ENCODE peak calls at places on chromosomes 1 and 21, in four cellular contexts. Y, B, W and C are unnamed samples. For H3K4me1, the result is how much of the 10 kb centered on the place peaks cover.

GRCh38 chr21:16037386-16037785 is 307.6 kb downstream of the USP25 start:
- DNase-seq in Y (no peak), B (no peak), W (no peak), C (no peak)

GRCh38 chr1:25053576-25054075 is 123.5 kb upstream of the RUNX3 start:
- DNase-seq in Y (no peak), B (no peak), W (no peak), C (no peak)

GRCh38 chr1:107965112-107965991 is at the start of gene VAV3:
- DNase-seq in Y (peak), B (peak), W (peak), C (no peak)

GRCh38 chr1:245096330-245097066 is 58.3 kb upstream of the KIF26B start:
- DNase-seq in Y (no peak), B (no peak), W (no peak), C (no peak)

GRCh38 chr1:94119796-94120590 is 955 bp downstream of the ABCA4 start:
- DNase-seq in Y (peak), B (no peak), W (no peak), C (no peak)

GRCh38 chr1:119341372-119341947 is 27.1 kb upstream of the HAO2 start:
- DNase-seq in Y (no peak), B (no peak), W (no peak), C (no peak)

GRCh38 chr1:53949651-53950050 is 3.5 kb downstream of the LRRC42 start:
- DNase-seq in Y (no peak), B (no peak), W (no peak), C (no peak)

GRCh38 chr1:43147625-43148319 is 24.3 kb downstream of the EBNA1BP2 start:
- DNase-seq in Y (peak), B (no peak), W (peak), C (peak)

GRCh38 chr21:36156815-36157670 is at the start of gene DOP1B:
- DNase-seq in Y (no peak), B (peak), W (no peak), C (no peak)

GRCh38 chr1:210711825-210712224 is 383.1 kb downstream of the HHAT start:
- DNase-seq in Y (no peak), B (no peak), W (no peak), C (no peak)

GRCh38 chr1:37792943-37793686 is 532 bp upstream of the MANEAL start:
- DNase-seq in Y (no peak), B (no peak), W (no peak), C (no peak)

GRCh38 chr21:44711327-44712202 is at the start of gene TSPEAR:
- DNase-seq in Y (no peak), B (no peak), W (no peak), C (no peak)

GRCh38 chr1:115430717-115431116 is 92.7 kb upstream of the NGF start:
- DNase-seq in Y (peak), B (peak), W (no peak), C (peak)

GRCh38 chr1:13549021-13549420 is 34.6 kb upstream of the PDPN start:
- DNase-seq in Y (no peak), B (no peak), W (no peak), C (no peak)

GRCh38 chr1:75785320-75785963 is 614 bp upstream of the RABGGTB start:
- DNase-seq in Y (no peak), B (no peak), W (no peak), C (no peak)

GRCh38 chr1:92439291-92439690 is 47.4 kb downstream of the GFI1 start:
- DNase-seq in Y (no peak), B (no peak), W (no peak), C (no peak)

GRCh38 chr1:46969014-46969619 is 27.8 kb upstream of the CYP4A11 start:
- DNase-seq in Y (no peak), B (no peak), W (no peak), C (no peak)

GRCh38 chr1:225999227-225999911 is at the start of gene SDE2:
- DNase-seq in Y (peak), B (peak), W (peak), C (peak)

GRCh38 chr1:51847294-51847920 is 31.1 kb downstream of the NRDC start:
- DNase-seq in Y (no peak), B (no peak), W (no peak), C (no peak)

GRCh38 chr21:29342394-29342957 is 43.8 kb downstream of the BACH1 start:
- DNase-seq in Y (peak), B (peak), W (no peak), C (no peak)

GRCh38 chr21:45327458-45328197 is 39.9 kb upstream of the POFUT2 start:
- DNase-seq in Y (no peak), B (no peak), W (no peak), C (no peak)

GRCh38 chr1:160836981-160837557 is 25.6 kb downstream of the CD244 start:
- DNase-seq in Y (no peak), B (no peak), W (no peak), C (no peak)

GRCh38 chr1:115879977-115880376 is 39.1 kb upstream of the NHLH2 start:
- DNase-seq in Y (no peak), B (no peak), W (no peak), C (no peak)

GRCh38 chr1:202348005-202348508 is 442 bp upstream of the PPP1R12B start:
- DNase-seq in Y (no peak), B (no peak), W (no peak), C (no peak)

GRCh38 chr1:1079408-1080121 is 5.5 kb upstream of the RNF223 start:
- DNase-seq in Y (peak), B (peak), W (no peak), C (peak)
- TF ChIP-seq POLR2A in Y (peak), B (peak), W (peak), C (peak)

DNA sequence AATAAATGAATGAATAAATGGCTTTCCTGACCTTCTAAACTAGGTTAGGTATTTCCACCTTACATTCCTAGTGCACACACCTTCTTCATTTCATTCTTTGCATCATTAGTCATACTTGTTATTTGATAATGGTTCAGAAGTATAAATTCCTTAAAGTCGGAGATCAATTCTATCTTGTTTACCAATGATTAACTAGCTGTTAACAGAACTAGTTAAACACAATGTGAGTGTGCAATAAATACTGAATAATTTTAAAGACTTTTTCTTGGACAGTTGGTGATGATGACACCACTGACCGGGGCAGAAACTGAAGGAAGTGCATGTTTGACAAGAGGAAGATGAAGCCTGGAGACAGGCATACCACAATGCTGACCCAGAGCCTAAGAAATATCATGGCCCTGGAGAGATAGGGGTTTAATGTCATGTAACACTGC is 207.1 kb upstream of the DEPDC1 start:
- DNase-seq in Y (no peak), B (no peak), W (no peak), C (no peak)
- TF ChIP-seq RAD21 in Y (no peak), B (no peak), W (no peak), C (no peak)

GRCh38 chr1:39214021-39214713 is 9.7 kb downstream of the MACF1 start:
- DNase-seq in Y (no peak), B (no peak), W (no peak), C (no peak)

GRCh38 chr1:39214714-39214997 is 10.2 kb downstream of the MACF1 start:
- DNase-seq in Y (no peak), B (no peak), W (no peak), C (no peak)

GRCh38 chr1:39214998-39215873 is 10.7 kb downstream of the MACF1 start:
- DNase-seq in Y (no peak), B (no peak), W (no peak), C (no peak)

GRCh38 chr1:39212499-39212898 is 8.0 kb downstream of the MACF1 start:
- DNase-seq in Y (no peak), B (no peak), W (no peak), C (no peak)

GRCh38 chr1:39213511-39214002 is 9.1 kb downstream of the MACF1 start:
- DNase-seq in Y (peak), B (no peak), W (no peak), C (no peak)
- H3K4me1 ChIP-seq in Y (under half), B (under half), W (under half), C (under half)

GRCh38 chr1:85201340-85202091 is 700 bp upstream of the SYDE2 start:
- DNase-seq in Y (peak), B (peak), W (peak), C (no peak)
- TF ChIP-seq POLR2A in Y (peak), B (peak), W (no peak), C (no peak)

GRCh38 chr1:109657395-109657794 is 1.5 kb downstream of the GSTM4 start:
- DNase-seq in Y (no peak), B (no peak), W (no peak), C (no peak)
- TF ChIP-seq RAD21 in Y (no peak), B (no peak), W (no peak), C (no peak)

GRCh38 chr1:207025144-207025880 is 7.2 kb downstream of the C1orf116 start:
- DNase-seq in Y (peak), B (no peak), W (no peak), C (no peak)

GRCh38 chr1:207024202-207025143 is 8.1 kb downstream of the C1orf116 start:
- DNase-seq in Y (no peak), B (no peak), W (no peak), C (no peak)

GRCh38 chr1:207021139-207021861 is 11.3 kb downstream of the C1orf116 start:
- DNase-seq in Y (peak), B (no peak), W (no peak), C (no peak)

GRCh38 chr1:207021876-207022596 is 10.5 kb downstream of the C1orf116 start:
- DNase-seq in Y (no peak), B (no peak), W (no peak), C (no peak)

GRCh38 chr1:207022996-207023679 is 9.4 kb downstream of the C1orf116 start:
- DNase-seq in Y (no peak), B (no peak), W (no peak), C (no peak)
- H3K4me1 ChIP-seq in Y (under half), B (half or more), W (under half), C (half or more)

GRCh38 chr21:42233067-42233981 is 14.4 kb downstream of the ABCG1 start:
- DNase-seq in Y (peak), B (no peak), W (no peak), C (no peak)
- TF ChIP-seq POLR2A in Y (no peak), B (no peak), W (no peak), C (no peak)

GRCh38 chr1:112083487-112083886 is 94.0 kb upstream of the KCND3 start:
- DNase-seq in Y (peak), B (no peak), W (no peak), C (no peak)
- TF ChIP-seq RAD21 in Y (no peak), B (no peak), W (no peak), C (no peak)

GRCh38 chr1:162983671-162984425 is 85.3 kb upstream of the RGS4 start:
- DNase-seq in Y (no peak), B (no peak), W (no peak), C (no peak)

GRCh38 chr1:162982364-162982763 is 86.8 kb upstream of the RGS4 start:
- DNase-seq in Y (no peak), B (no peak), W (no peak), C (no peak)

GRCh38 chr1:162985816-162986215 is 83.3 kb upstream of the RGS4 start:
- DNase-seq in Y (peak), B (no peak), W (no peak), C (no peak)

GRCh38 chr1:162987866-162988265 is 81.3 kb upstream of the RGS4 start:
- DNase-seq in Y (peak), B (no peak), W (no peak), C (peak)

DNA sequence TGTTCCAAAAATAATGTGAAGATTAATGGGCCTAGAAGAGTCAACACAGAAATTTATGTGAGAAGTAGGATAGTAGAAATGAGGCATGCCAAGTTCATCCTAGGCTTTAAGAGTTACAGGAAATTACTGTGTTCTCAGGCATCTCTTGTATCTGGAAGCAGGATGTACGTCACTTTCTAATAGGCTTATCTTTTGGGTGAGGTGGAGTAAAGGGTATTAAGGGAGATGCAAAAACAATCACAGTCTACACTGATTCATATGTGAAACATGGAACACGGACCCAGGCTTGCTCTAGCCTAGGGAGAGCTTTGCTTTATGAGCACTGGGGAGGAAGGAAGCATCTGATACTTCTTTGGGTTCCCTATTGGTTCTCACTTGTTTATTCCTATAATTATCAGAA is 84.5 kb upstream of the RGS4 start:
- DNase-seq in Y (peak), B (no peak), W (no peak), C (no peak)
- H3K4me1 ChIP-seq in Y (under half), B (under half), W (under half), C (under half)